ENCODE peak calls at places on chromosomes 16 and 17, in ten cellular contexts. J, Z, E, W, Y, U, R, B, L and G are unnamed samples.

GRCh38 chr16:84806256-84806889 is 13.4 kb upstream of the CRISPLD2 start:
- DNase-seq in J (peak; percentile 81), Z (no peak), E (peak; percentile 35), W (peak; percentile 54), Y (no peak), U (no peak), R (no peak), B (peak; percentile 89), L (no peak), G (peak; percentile 35)

GRCh38 chr17:63276821-63277220 is 169.3 kb downstream of the CYB561 start:
- DNase-seq in J (no peak), Z (no peak), E (no peak), W (no peak), Y (no peak), U (no peak), R (no peak), B (peak; percentile 35), L (no peak), G (no peak)

GRCh38 chr16:84058664-84059063 is 16.1 kb upstream of the SLC38A8 start:
- DNase-seq in J (peak; percentile 62), Z (no peak), E (no peak), W (no peak), Y (no peak), U (no peak), R (no peak), B (peak; percentile 45), L (no peak), G (peak; percentile 84)

GRCh38 chr17:76500745-76501017 is 542 bp downstream of the RHBDF2 start:
- DNase-seq in J (no peak), Z (no peak), E (no peak), W (no peak), Y (no peak), U (no peak), R (no peak), B (no peak), L (no peak), G (no peak)

GRCh38 chr17:1143573-1143972 is 36.2 kb downstream of the ABR start:
- DNase-seq in J (no peak), Z (no peak), E (no peak), W (no peak), Y (no peak), U (no peak), R (no peak), B (peak; percentile 60), L (no peak), G (peak; percentile 25)

GRCh38 chr17:80663783-80664206 is 119.2 kb downstream of the RPTOR start:
- DNase-seq in J (no peak), Z (peak; percentile 62), E (peak; percentile 30), W (no peak), Y (no peak), U (peak; percentile 33), R (no peak), B (no peak), L (no peak), G (no peak)

GRCh38 chr17:49980703-49981197 is 11.8 kb downstream of the DLX4 start:
- DNase-seq in J (no peak), Z (no peak), E (no peak), W (no peak), Y (no peak), U (no peak), R (peak; percentile 97), B (no peak), L (no peak), G (no peak)

GRCh38 chr16:86734559-86735480 is 156.5 kb downstream of the FOXL1 start:
- DNase-seq in J (no peak), Z (no peak), E (no peak), W (no peak), Y (no peak), U (no peak), R (peak; percentile 52), B (peak; percentile 51), L (no peak), G (no peak)

GRCh38 chr16:58462997-58463891 is 36.7 kb upstream of the NDRG4 start:
- DNase-seq in J (peak; percentile 69), Z (no peak), E (peak; percentile 58), W (peak; percentile 36), Y (peak; percentile 7), U (no peak), R (peak; percentile 43), B (no peak), L (no peak), G (peak; percentile 70)

GRCh38 chr16:58466396-58466795 is 33.5 kb upstream of the NDRG4 start:
- DNase-seq in J (no peak), Z (no peak), E (no peak), W (no peak), Y (no peak), U (no peak), R (no peak), B (no peak), L (no peak), G (no peak)

GRCh38 chr16:58464047-58464915 is 35.7 kb upstream of the NDRG4 start:
- DNase-seq in J (peak; percentile 67), Z (no peak), E (peak; percentile 59), W (peak; percentile 62), Y (peak; percentile 28), U (no peak), R (no peak), B (no peak), L (no peak), G (no peak)

GRCh38 chr16:58465817-58466216 is 34.1 kb upstream of the NDRG4 start:
- DNase-seq in J (peak; percentile 55), Z (no peak), E (peak; percentile 29), W (no peak), Y (no peak), U (no peak), R (no peak), B (no peak), L (no peak), G (no peak)

DNA sequence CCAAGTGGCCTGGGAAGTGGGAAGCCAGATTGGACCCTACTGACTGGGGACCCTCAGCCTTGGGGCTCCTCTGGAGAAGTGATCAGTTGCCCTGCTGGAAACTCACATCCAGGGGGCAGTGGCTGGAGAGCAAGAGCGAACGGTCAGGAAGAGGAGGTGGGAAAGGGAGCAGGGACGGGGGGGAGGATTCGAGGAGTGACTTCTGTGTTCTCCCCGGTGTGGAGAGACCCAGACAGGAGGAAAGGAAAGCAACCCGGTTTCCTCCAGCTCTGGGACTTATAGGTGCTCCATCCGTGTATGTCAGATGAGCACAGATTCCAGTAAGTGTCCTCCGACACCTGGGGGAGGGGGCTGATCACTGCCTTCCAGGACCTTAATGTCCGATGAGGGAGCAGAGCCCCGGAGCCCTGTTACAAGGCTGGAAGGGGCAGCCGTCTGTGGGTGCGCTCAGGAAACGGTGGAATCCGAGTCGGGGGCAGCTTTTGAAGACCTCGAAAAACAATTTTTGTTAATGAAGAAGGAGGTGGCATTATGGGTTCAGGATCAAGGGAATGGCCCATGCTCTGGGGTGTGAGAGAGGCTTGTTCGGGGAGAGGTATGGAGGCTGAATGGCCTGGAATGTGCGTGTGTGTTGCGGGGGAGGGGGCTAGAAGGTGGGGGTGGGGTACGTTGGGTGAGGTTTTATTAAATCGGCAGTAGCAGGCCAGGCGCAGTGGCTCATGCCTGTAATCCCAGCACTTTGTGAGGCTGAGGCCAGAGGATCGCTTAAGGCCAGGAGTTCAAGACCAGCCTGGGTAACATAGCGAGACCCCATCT is 34.8 kb upstream of the NDRG4 start:
- DNase-seq in J (peak; percentile 55), Z (no peak), E (peak; percentile 65), W (peak; percentile 59), Y (no peak), U (no peak), R (peak; percentile 75), B (no peak), L (no peak), G (peak; percentile 48)
- H3K27me3 ChIP-seq in J (no peaks in the 10 kb centered on the region), Z (no peaks in the 10 kb centered on the region), E (peaks cover 2% of the 10 kb centered on the region), W (peaks cover 76% of the 10 kb centered on the region), Y (peaks cover 35% of the 10 kb centered on the region), U (no peaks in the 10 kb centered on the region), R (peaks cover 23% of the 10 kb centered on the region), B (peaks cover 34% of the 10 kb centered on the region), L (no peaks in the 10 kb centered on the region), G (no peaks in the 10 kb centered on the region)

GRCh38 chr16:35750157-35750689 is 2290.8 kb downstream of the TP53TG3F start:
- DNase-seq in J (no peak), Z (no peak), E (no peak), W (no peak), Y (no peak), U (peak; percentile 24), R (no peak), B (no peak), L (peak; percentile 30), G (no peak)

GRCh38 chr16:35749253-35750141 is 2290.1 kb downstream of the TP53TG3F start:
- DNase-seq in J (no peak), Z (no peak), E (no peak), W (no peak), Y (no peak), U (peak; percentile 26), R (no peak), B (no peak), L (peak; percentile 55), G (no peak)

GRCh38 chr16:35747658-35748455 is 2288.4 kb downstream of the TP53TG3F start:
- DNase-seq in J (no peak), Z (no peak), E (no peak), W (no peak), Y (no peak), U (no peak), R (no peak), B (no peak), L (peak; percentile 39), G (no peak)

GRCh38 chr16:35746963-35747657 is 2287.7 kb downstream of the TP53TG3F start:
- DNase-seq in J (no peak), Z (no peak), E (no peak), W (no peak), Y (no peak), U (no peak), R (no peak), B (no peak), L (peak; percentile 41), G (no peak)

GRCh38 chr16:35748621-35749252 is 2289.3 kb downstream of the TP53TG3F start:
- DNase-seq in J (no peak), Z (no peak), E (no peak), W (no peak), Y (no peak), U (no peak), R (no peak), B (no peak), L (peak; percentile 39), G (no peak)
- H3K9me3 ChIP-seq in J (no peaks in the 10 kb centered on the region), Z (peaks cover 4% of the 10 kb centered on the region), E (no peaks in the 10 kb centered on the region), W (no peaks in the 10 kb centered on the region), Y (no peaks in the 10 kb centered on the region), U (no peaks in the 10 kb centered on the region), R (peaks cover 97% of the 10 kb centered on the region), B (no peaks in the 10 kb centered on the region), L (no peaks in the 10 kb centered on the region), G (no peaks in the 10 kb centered on the region)

DNA sequence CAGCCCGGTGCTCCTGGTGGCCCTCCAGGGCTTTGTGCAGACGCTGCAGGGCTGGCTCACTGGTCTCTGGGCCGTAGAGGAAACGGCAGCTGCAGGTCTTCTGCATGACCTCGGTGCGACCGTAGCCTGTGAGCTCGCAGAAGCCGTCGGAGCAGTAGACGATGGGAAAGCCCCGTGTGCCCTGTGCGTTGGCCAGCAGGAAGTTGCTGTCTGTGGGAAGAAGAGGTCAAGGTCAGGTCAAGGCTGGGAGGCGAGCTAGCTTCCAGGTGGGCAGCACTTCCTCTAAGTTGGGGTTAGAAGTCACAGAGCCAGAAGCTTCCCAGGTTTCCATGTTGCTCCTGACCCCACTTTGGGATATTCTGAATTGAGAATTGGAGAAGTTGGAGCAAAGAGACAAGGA is 2.1 kb downstream of the KCNH4 start:
- DNase-seq in J (no peak), Z (no peak), E (no peak), W (no peak), Y (no peak), U (no peak), R (no peak), B (no peak), L (no peak), G (no peak)
- H3K27me3 ChIP-seq in J (peaks cover 9% of the 10 kb centered on the region), Z (no peaks in the 10 kb centered on the region), E (no peaks in the 10 kb centered on the region), W (peaks cover 28% of the 10 kb centered on the region), Y (peaks cover 6% of the 10 kb centered on the region), U (no peaks in the 10 kb centered on the region), R (peaks cover 8% of the 10 kb centered on the region), B (peaks cover 56% of the 10 kb centered on the region), L (no peaks in the 10 kb centered on the region), G (no peaks in the 10 kb centered on the region)

DNA sequence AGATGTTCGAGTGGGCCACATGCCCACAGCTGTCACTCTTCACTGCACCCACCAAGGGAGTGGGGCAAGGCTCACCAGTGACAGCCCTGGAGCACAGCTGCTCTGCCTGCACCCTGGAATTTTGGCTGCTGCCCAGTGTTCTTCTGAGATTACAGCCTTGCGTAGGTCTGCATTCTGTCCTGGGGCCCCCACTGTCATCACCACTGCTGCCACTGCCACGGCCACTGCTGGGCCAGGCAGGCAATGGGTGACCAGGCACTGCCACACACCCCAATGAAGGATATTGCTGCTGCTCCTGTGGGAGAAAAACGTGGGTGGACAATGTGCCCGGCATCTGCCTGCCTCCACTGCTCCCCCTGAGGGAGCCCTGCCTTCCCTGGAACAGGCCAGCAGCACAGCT is 1717.0 kb downstream of the TP53TG3F start:
- DNase-seq in J (peak; percentile 63), Z (no peak), E (no peak), W (peak; percentile 36), Y (no peak), U (no peak), R (no peak), B (no peak), L (peak; percentile 28), G (no peak)
- H3K9me3 ChIP-seq in J (no peaks in the 10 kb centered on the region), Z (no peaks in the 10 kb centered on the region), E (no peaks in the 10 kb centered on the region), W (no peaks in the 10 kb centered on the region), Y (no peaks in the 10 kb centered on the region), U (no peaks in the 10 kb centered on the region), R (peaks cover 84% of the 10 kb centered on the region), B (no peaks in the 10 kb centered on the region), L (no peaks in the 10 kb centered on the region), G (no peaks in the 10 kb centered on the region)